ENCODE peak calls at places on chromosomes 1 and 21, in six cellular contexts. B, C, P, U, J and V are unnamed samples.

GRCh38 chr1:59272507-59272906 is 24.4 kb upstream of the FGGY start:
- DNase-seq in B (peak; percentile 52), C (no peak), U (no peak), J (no peak), P (no peak), V (no peak)

GRCh38 chr1:3403388-3404179 is 50.9 kb upstream of the ARHGEF16 start:
- DNase-seq in P (no peak), C (no peak), B (no peak), U (no peak), J (no peak), V (no peak)

GRCh38 chr1:17200756-17201155 is 4.2 kb upstream of the PADI1 start:
- DNase-seq in P (no peak), U (no peak), B (no peak), C (no peak), J (no peak), V (peak; percentile 4)

GRCh38 chr1:157155658-157156057 is 17.5 kb upstream of the ETV3 start:
- DNase-seq in B (no peak), U (peak; percentile 32), C (no peak), J (no peak), P (no peak), V (no peak)

GRCh38 chr1:219433471-219434131 is 179.3 kb downstream of the ZC3H11B start:
- DNase-seq in B (no peak), U (no peak), P (no peak), C (no peak), J (no peak), V (no peak)

GRCh38 chr1:205998457-205999241 is 4.5 kb downstream of the RAB7B start:
- DNase-seq in C (peak; percentile 89), B (no peak), J (no peak), P (no peak), U (no peak), V (peak; percentile 69)

GRCh38 chr1:187396226-187396625 is 567.5 kb downstream of the PLA2G4A start:
- DNase-seq in P (no peak), B (peak; percentile 26), J (no peak), U (no peak), C (peak; percentile 22), V (no peak)

GRCh38 chr1:245062906-245063305 is 91.9 kb upstream of the KIF26B start:
- DNase-seq in P (no peak), B (no peak), U (no peak), C (no peak), J (no peak), V (no peak)

GRCh38 chr1:21869620-21870121 is 57.6 kb downstream of the LDLRAD2 start:
- DNase-seq in B (peak; percentile 67), U (peak; percentile 76), P (peak; percentile 93), J (peak; percentile 18), C (no peak), V (peak; percentile 91)

GRCh38 chr1:155005076-155005971 is 2.7 kb downstream of the ZBTB7B start:
- DNase-seq in J (no peak), B (no peak), U (peak; percentile 79), C (no peak), P (no peak), V (peak; percentile 82)

GRCh38 chr1:173377266-173377665 is 99.9 kb upstream of the PRDX6 start:
- DNase-seq in J (no peak), U (no peak), B (no peak), P (peak; percentile 62), C (no peak), V (no peak)

GRCh38 chr1:181090653-181091126 is 2.2 kb downstream of the IER5 start:
- DNase-seq in P (no peak), J (no peak), U (no peak), C (no peak), B (no peak), V (no peak)

GRCh38 chr1:94816030-94816429 is 4.1 kb upstream of the SLC44A3 start:
- DNase-seq in C (no peak), B (no peak), U (no peak), J (no peak), P (no peak), V (no peak)

GRCh38 chr1:67588186-67588865 is 96.7 kb upstream of the GADD45A start:
- DNase-seq in U (no peak), C (no peak), B (no peak), J (no peak), P (no peak), V (no peak)

GRCh38 chr1:201933840-201934430 is 12.4 kb downstream of the LMOD1 start:
- DNase-seq in U (no peak), J (no peak), P (no peak), B (no peak), C (no peak), V (no peak)

GRCh38 chr1:162230096-162230495 is 146.6 kb downstream of the SPATA46 start:
- DNase-seq in B (no peak), P (no peak), U (peak; percentile 9), C (peak; percentile 42), J (peak; percentile 24), V (no peak)

GRCh38 chr1:205610781-205611473 is 20.9 kb downstream of the ELK4 start:
- DNase-seq in B (peak; percentile 9), P (no peak), U (no peak), C (no peak), J (no peak), V (no peak)

GRCh38 chr21:37032877-37033471 is 26.5 kb downstream of the RIPPLY3 start:
- DNase-seq in J (peak; percentile 51), B (peak; percentile 67), P (no peak), U (peak; percentile 30), C (no peak), V (no peak)

GRCh38 chr1:218430802-218431201 is 85.7 kb downstream of the TGFB2 start:
- DNase-seq in J (no peak), P (no peak), U (no peak), B (peak; percentile 43), C (no peak), V (no peak)

GRCh38 chr1:162633327-162633762 is 1.1 kb downstream of the DDR2 start:
- DNase-seq in P (no peak), B (no peak), C (no peak), J (no peak), U (no peak), V (no peak)

GRCh38 chr21:44271558-44271957 is 9.9 kb upstream of the DNMT3L start:
- DNase-seq in J (no peak), B (no peak), P (no peak), U (no peak), C (no peak), V (no peak)

GRCh38 chr1:92478393-92478792 is 8.3 kb downstream of the GFI1 start:
- DNase-seq in U (no peak), P (no peak), J (no peak), C (no peak), B (no peak), V (no peak)

GRCh38 chr1:171116676-171117075 is 26.0 kb downstream of the FMO3 start:
- DNase-seq in B (peak; percentile 25), C (no peak), U (no peak), P (no peak), J (no peak), V (no peak)

GRCh38 chr1:155192346-155193274 is 15.1 kb downstream of the THBS3 start:
- DNase-seq in J (no peak), B (no peak), U (no peak), P (no peak), C (no peak), V (no peak)

GRCh38 chr1:48610628-48611542 is 138.9 kb upstream of the SPATA6 start:
- DNase-seq in J (no peak), P (no peak), C (peak; percentile 30), B (no peak), U (no peak), V (no peak)

DNA sequence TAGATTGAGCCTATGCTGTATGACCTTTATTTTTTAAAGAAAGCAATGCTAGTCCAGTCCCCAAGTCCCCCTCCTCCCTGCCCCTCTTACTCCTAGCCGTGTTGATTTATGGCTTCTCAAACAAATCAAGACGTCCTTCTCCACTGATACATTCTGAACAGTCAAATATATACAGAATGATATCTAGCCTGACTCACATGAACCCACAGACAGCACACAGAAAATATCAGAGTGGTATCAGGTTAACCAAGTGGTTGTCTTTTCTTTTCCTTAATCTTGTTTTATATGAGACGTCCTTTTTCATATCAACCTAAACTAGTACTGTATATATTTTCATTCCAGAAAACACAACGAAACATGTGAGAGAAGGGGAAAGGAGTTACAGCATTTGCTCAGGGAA is 13.3 kb downstream of the DAB1 start:
- DNase-seq in P (no peak), J (no peak), B (no peak), U (no peak), C (no peak), V (no peak)
- H3K4me3 ChIP-seq in P (no peak overlapping the region), J (no peak overlapping the region), B (no peak overlapping the region), U (no peak overlapping the region), C (no peak overlapping the region), V (no peak overlapping the region)

GRCh38 chr1:231500666-231501065 is 27.8 kb upstream of the TSNAX start:
- DNase-seq in U (no peak), J (no peak), C (no peak), P (no peak), B (no peak), V (no peak)
- H3K27ac ChIP-seq in U (no peak overlapping the region), J (no peak overlapping the region), C (no peak overlapping the region), P (no peak overlapping the region), B (no peak overlapping the region), V (no peak overlapping the region)

DNA sequence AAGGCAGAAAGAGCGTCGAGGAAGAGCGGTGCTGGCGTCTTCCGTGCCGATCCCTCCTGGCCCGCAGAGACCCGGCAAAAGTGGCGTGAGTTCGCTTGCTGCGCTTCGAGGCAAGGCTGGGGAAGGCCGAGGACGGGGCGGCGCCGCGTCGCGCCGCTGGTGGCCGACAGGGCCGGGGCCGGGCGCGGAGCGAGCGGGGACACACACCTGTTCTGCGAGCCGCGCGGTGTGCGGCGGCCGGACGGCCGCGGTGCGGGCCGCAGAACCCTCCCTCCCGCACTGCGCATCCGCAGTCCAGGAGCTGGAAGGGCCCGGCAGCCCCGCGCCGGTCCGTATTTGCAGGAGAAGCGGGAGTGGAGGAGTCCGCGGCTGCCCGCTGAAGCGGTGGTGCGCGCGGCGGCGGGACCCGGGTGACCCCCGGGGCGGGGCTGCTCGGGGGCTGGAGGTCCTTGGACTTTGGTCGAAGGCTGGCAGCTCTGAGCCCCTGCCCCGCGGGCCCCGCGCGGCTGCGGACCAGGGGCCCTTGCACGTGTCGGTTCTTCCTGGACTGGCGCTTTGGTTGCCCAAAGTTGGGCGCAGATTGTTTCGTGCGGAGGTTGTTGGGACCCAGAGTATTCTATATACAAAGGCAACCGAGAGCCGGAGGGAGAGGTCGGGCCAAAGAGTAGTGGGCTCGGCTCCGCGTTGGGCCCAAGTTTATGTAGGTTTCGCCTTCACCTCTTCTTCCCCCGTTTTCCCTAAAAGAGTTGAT is 2.5 kb downstream of the RNF220 start:
- DNase-seq in P (no peak), C (peak; percentile 34), U (no peak), B (no peak), J (no peak), V (no peak)
- TF ChIP-seq CTCF in P (no peak), C (no peak), U (no peak), B (no peak), J (no peak), V (no peak)

GRCh38 chr1:32396482-32396881 is 2.2 kb upstream of the BSDC1 start:
- DNase-seq in J (no peak), U (no peak), P (no peak), B (no peak), C (no peak), V (no peak)

GRCh38 chr1:32404956-32405355 is 10.7 kb upstream of the BSDC1 start:
- DNase-seq in J (no peak), U (no peak), P (no peak), C (no peak), B (peak; percentile 52), V (no peak)

GRCh38 chr1:32398401-32398800 is 4.2 kb upstream of the BSDC1 start:
- DNase-seq in P (no peak), C (no peak), J (no peak), B (peak; percentile 67), U (no peak), V (no peak)

GRCh38 chr1:32399853-32400252 is 5.6 kb upstream of the BSDC1 start:
- DNase-seq in P (no peak), C (no peak), B (no peak), U (no peak), J (no peak), V (no peak)

GRCh38 chr1:32400876-32401631 is 6.8 kb upstream of the BSDC1 start:
- DNase-seq in U (peak; percentile 67), P (peak; percentile 94), B (peak; percentile 92), C (peak; percentile 91), J (peak; percentile 66), V (peak; percentile 94)
- H3K4me3 ChIP-seq in U (no peak overlapping the region), P (no peak overlapping the region), B (no peak overlapping the region), C (no peak overlapping the region), J (no peak overlapping the region), V (no peak overlapping the region)